ENCODE peak calls at places on chromosomes 5 and 9, in seven cellular contexts. B is effector memory CD4-positive, alpha-beta T cell; N is kidney; K is sigmoid colon; E is suprapubic skin; T is CD8-positive, alpha-beta T cell; L is cardiac muscle cell. W is an unnamed sample. For H3K4me1, the result is how much of the 10 kb centered on the place peaks cover.

GRCh38 chr5:95709967-95710650 is 21.0 kb upstream of the RHOBTB3 start:
- DNase-seq in T (no peak), E (no peak), L (peak), K (peak), B (no peak), N (peak), W (no peak)

GRCh38 chr9:2417730-2418129 is 203.9 kb upstream of the VLDLR start:
- DNase-seq in E (no peak), K (no peak), B (no peak), L (no peak), N (no peak), T (no peak), W (no peak)

GRCh38 chr5:124538196-124538595 is 208.2 kb downstream of the ZNF608 start:
- DNase-seq in N (no peak), K (no peak), B (no peak), E (no peak), L (peak), T (no peak), W (no peak)

GRCh38 chr9:91305596-91305995 is 56.1 kb downstream of the AUH start:
- DNase-seq in N (no peak), K (no peak), E (no peak), L (no peak), T (no peak), B (no peak), W (no peak)

GRCh38 chr9:136558373-136558772 is 12.5 kb upstream of the NOTCH1 start:
- DNase-seq in T (no peak), K (no peak), E (no peak), B (no peak), L (no peak), N (peak), W (no peak)

GRCh38 chr9:27413507-27414214 is 110.4 kb upstream of the IFNK start:
- DNase-seq in B (no peak), K (no peak), L (peak), E (no peak), N (no peak), T (no peak), W (no peak)

GRCh38 chr9:133881671-133882381 is 110.3 kb downstream of the VAV2 start:
- DNase-seq in N (no peak), L (no peak), T (no peak), B (no peak), E (no peak), K (no peak), W (no peak)

GRCh38 chr5:92944903-92945629 is 636.0 kb downstream of the NR2F1-AS1 start:
- DNase-seq in L (peak), E (no peak), T (no peak), N (no peak), K (no peak), B (no peak), W (no peak)

GRCh38 chr9:30799527-30800101 is 1584.8 kb upstream of the ACO1 start:
- DNase-seq in L (no peak), B (no peak), K (no peak), E (no peak), N (peak), T (no peak), W (no peak)

GRCh38 chr9:83219154-83219923 is 156.4 kb upstream of the RASEF start:
- DNase-seq in B (no peak), L (peak), E (no peak), N (peak), T (no peak), K (peak), W (peak)

GRCh38 chr5:14193496-14193895 is 50.4 kb downstream of the TRIO start:
- DNase-seq in E (no peak), K (no peak), N (no peak), L (peak), T (no peak), B (no peak), W (no peak)

GRCh38 chr5:150660108-150660831 is 781 bp upstream of the MYOZ3 start:
- DNase-seq in N (no peak), B (no peak), L (no peak), T (no peak), E (peak), K (no peak), W (no peak)

GRCh38 chr5:41721521-41721920 is 148.7 kb downstream of the OXCT1 start:
- DNase-seq in N (no peak), K (no peak), E (no peak), B (no peak), L (peak), T (no peak), W (no peak)

GRCh38 chr5:54480296-54480695 is 24.8 kb downstream of the HSPB3 start:
- DNase-seq in K (no peak), B (no peak), E (no peak), L (peak), T (no peak), N (no peak), W (no peak)

GRCh38 chr5:53126514-53126913 is 17.0 kb upstream of the MOCS2 start:
- DNase-seq in E (no peak), B (no peak), T (no peak), L (peak), N (no peak), K (no peak), W (no peak)

GRCh38 chr5:159033351-159033657 is 66.4 kb downstream of the EBF1 start:
- DNase-seq in N (no peak), K (no peak), T (no peak), L (peak), E (no peak), B (no peak), W (no peak)

GRCh38 chr5:147276497-147276896 is 41.7 kb downstream of the STK32A start:
- DNase-seq in B (no peak), L (no peak), K (no peak), T (no peak), N (no peak), E (no peak), W (no peak)

GRCh38 chr9:88197781-88198345 is 59.6 kb upstream of the SPATA31C2 start:
- DNase-seq in N (no peak), B (no peak), K (no peak), L (peak), T (no peak), E (no peak), W (no peak)

GRCh38 chr5:81428866-81429265 is 34.9 kb upstream of the ACOT12 start:
- DNase-seq in L (no peak), N (no peak), T (no peak), E (no peak), B (no peak), K (no peak), W (no peak)

GRCh38 chr5:31114817-31115216 is 78.7 kb upstream of the CDH6 start:
- DNase-seq in L (no peak), E (no peak), K (no peak), T (no peak), N (no peak), B (no peak), W (no peak)

GRCh38 chr9:116007824-116008223 is 145.8 kb upstream of the PAPPA start:
- DNase-seq in B (no peak), E (no peak), L (no peak), T (no peak), K (no peak), N (peak), W (no peak)

GRCh38 chr9:116002624-116003023 is 151.0 kb upstream of the PAPPA start:
- DNase-seq in E (no peak), B (no peak), T (no peak), L (peak), N (no peak), K (no peak), W (no peak)

GRCh38 chr9:116005267-116005666 is 148.3 kb upstream of the PAPPA start:
- DNase-seq in L (no peak), T (no peak), B (no peak), N (no peak), K (no peak), E (no peak), W (no peak)

GRCh38 chr9:116008278-116008677 is 145.3 kb upstream of the PAPPA start:
- DNase-seq in B (no peak), L (no peak), E (no peak), N (no peak), T (no peak), K (no peak), W (no peak)
- H3K4me1 ChIP-seq in B (under half), L (under half), E (under half), N (under half), T (under half), K (under half), W (under half)

GRCh38 chr9:120692901-120693573 is 21.2 kb downstream of the MEGF9 start:
- DNase-seq in B (no peak), E (no peak), K (no peak), T (no peak), N (no peak), L (peak), W (no peak)
- H3K4me1 ChIP-seq in B (under half), E (under half), K (under half), T (under half), N (under half), L (under half), W (under half)

DNA sequence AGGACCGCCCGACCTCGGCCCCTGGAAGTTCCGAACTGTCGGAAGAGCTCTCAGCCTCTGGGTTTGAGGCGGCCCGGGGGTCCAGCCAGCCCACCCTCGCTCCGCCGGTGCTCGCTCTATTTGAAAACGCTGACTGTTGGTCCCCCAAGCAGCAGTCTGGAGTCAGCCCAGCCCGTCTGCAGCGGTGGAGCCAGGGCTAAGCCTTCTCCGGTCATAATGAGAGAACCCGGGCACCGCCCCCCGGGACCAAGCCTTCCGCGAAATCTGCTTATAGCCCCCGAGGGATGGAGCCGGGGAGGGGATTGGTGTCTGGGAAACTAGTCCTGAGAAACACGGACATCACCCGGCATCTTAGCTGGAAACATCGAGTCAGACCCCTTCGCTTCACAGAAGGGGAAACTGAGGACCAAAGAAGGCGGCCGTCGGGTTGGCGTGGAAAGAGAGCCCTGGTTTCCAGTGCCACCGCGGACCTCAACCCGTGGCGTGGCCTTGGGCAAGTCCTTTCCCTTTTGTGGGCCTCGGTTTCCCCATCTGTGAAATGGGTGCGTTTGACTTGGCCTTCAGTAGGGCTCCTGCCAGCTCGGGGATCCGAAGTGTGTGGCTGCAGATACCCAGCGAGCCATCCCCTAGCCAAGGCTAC is 999 bp downstream of the ADAM19 start:
- DNase-seq in E (no peak), T (no peak), B (no peak), L (peak), K (peak), N (peak), W (peak)
- H3K4me1 ChIP-seq in E (under half), T (under half), B (under half), L (under half), K (half or more), N (under half), W (under half)

GRCh38 chr9:116549786-116550660 is 137.1 kb upstream of the TRIM32 start:
- DNase-seq in L (no peak), N (no peak), K (no peak), T (no peak), B (no peak), E (no peak), W (no peak)
- H3K4me1 ChIP-seq in L (under half), N (under half), K (under half), T (under half), B (under half), E (under half), W (under half)